ENCODE peak calls at places on chromosomes 12 and 14, in four cellular contexts. M, W, F and Y are unnamed samples.

GRCh38 chr12:102971227-102971626 is 13.8 kb downstream of the ASCL1 start:
- DNase-seq in M (no peak), W (no peak), F (no peak), Y (no peak)

GRCh38 chr12:9039397-9039977 is 50.1 kb downstream of the KLRG1 start:
- DNase-seq in M (peak; percentile 51), W (peak; percentile 18), F (peak; percentile 58), Y (no peak)

GRCh38 chr12:27164330-27165045 is 79.6 kb upstream of the STK38L start:
- DNase-seq in M (no peak), W (no peak), F (no peak), Y (no peak)

GRCh38 chr14:59189281-59189821 is 884 bp downstream of the DAAM1 start:
- DNase-seq in M (peak; percentile 38), W (no peak), F (peak; percentile 1), Y (no peak)

GRCh38 chr12:54683388-54683787 is 35.2 kb upstream of the DCD start:
- DNase-seq in M (no peak), W (no peak), F (no peak), Y (no peak)

GRCh38 chr14:23692416-23692815 is 56.3 kb downstream of the DHRS2 start:
- DNase-seq in M (no peak), W (no peak), F (no peak), Y (no peak)

GRCh38 chr14:75982724-75983358 is 1.0 kb upstream of the TGFB3 start:
- DNase-seq in M (peak; percentile 84), W (no peak), F (peak; percentile 35), Y (peak; percentile 58)

GRCh38 chr12:106299193-106299794 is 3.2 kb upstream of the TCP11L2 start:
- DNase-seq in M (no peak), W (no peak), F (no peak), Y (no peak)

GRCh38 chr12:92132282-92132681 is 13.4 kb downstream of the BTG1 start:
- DNase-seq in M (no peak), W (no peak), F (no peak), Y (no peak)

GRCh38 chr12:92133166-92133565 is 12.5 kb downstream of the BTG1 start:
- DNase-seq in M (no peak), W (no peak), F (no peak), Y (no peak)

GRCh38 chr12:92134638-92135274 is 10.9 kb downstream of the BTG1 start:
- DNase-seq in M (no peak), W (no peak), F (no peak), Y (no peak)

GRCh38 chr12:92136021-92136735 is 9.5 kb downstream of the BTG1 start:
- DNase-seq in M (peak; percentile 64), W (no peak), F (no peak), Y (no peak)

DNA sequence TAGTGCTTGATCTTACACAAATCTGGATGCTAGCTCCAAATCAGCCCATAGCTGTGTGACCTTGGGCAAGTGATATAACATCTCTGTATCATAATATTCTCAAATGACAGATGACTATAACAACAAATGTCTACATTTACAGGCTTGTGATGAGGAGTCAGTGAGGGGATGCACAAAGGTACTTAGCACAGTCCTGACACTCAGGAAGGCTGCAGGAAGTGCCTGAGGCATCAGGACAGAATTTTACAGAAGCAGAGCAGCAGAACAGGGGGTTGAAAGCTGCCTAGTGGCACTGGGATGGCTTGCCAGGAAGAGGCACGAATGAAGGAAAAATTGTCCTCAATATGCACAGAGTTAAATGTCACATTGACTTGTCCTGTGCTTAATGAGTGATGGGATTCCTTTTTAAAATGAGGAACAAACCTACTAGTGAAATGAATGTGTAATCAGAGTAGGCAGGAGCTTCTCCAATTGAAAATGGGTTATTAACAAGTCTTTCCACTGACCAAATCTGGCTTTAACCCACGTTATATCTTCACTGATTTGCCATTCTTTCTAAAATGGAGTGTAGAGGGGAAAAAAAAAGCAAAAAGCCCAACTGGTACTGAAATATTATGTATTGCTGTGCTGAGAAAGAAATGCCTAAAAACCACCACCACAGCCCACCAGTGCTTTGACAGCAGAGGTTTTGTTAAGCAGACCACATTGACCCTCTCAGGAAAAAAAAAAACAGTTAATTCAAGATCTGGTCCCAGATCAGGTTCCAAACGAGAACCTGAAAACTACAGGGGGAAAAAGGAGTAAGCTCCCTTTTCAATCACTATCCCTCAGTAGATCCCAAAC is 11.6 kb downstream of the BTG1 start:
- DNase-seq in M (no peak), W (no peak), F (no peak), Y (no peak)
- H3K4me1 ChIP-seq in M (peaks cover 90% of the 10 kb centered on the region), W (no peaks in the 10 kb centered on the region), F (peaks cover 78% of the 10 kb centered on the region), Y (no peaks in the 10 kb centered on the region)

GRCh38 chr14:53032161-53032803 is 81.4 kb upstream of the FERMT2 start:
- DNase-seq in M (peak; percentile 48), W (peak; percentile 40), F (peak; percentile 10), Y (no peak)

GRCh38 chr14:53032838-53033390 is 82.1 kb upstream of the FERMT2 start:
- DNase-seq in M (no peak), W (no peak), F (no peak), Y (no peak)

GRCh38 chr14:53035336-53035735 is 84.5 kb upstream of the FERMT2 start:
- DNase-seq in M (no peak), W (no peak), F (no peak), Y (no peak)

GRCh38 chr14:53034688-53035087 is 83.8 kb upstream of the FERMT2 start:
- DNase-seq in M (no peak), W (no peak), F (no peak), Y (no peak)

DNA sequence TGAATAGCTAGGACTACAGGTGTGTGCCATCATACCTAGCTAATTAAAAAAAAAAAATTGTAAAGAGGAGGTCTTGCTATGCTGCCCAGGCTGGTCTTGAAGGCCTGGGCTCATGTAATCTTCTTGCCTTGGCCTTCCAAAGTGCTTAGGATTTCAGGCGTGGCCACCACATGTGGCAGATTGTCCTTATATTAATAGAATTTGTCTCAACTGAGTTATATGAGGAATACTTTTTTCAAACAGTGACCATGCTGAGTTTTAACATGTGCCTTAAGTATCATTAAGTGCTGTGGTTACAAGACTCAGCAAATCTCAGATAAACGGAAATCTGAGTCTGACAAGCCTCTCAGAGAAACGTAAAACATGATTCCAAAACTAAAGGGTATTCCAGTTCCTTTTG is 83.2 kb upstream of the FERMT2 start:
- DNase-seq in M (no peak), W (no peak), F (no peak), Y (no peak)
- TF ChIP-seq POLR2A in M (no peak), W (no peak), F (no peak), Y (no peak)

GRCh38 chr12:93176166-93176565 is 201.6 kb upstream of the NUDT4 start:
- DNase-seq in M (no peak), W (no peak), F (no peak), Y (no peak)
- H3K4me3 ChIP-seq in M (no peak overlapping the region), W (no peak overlapping the region), F (no peak overlapping the region), Y (no peak overlapping the region)

DNA sequence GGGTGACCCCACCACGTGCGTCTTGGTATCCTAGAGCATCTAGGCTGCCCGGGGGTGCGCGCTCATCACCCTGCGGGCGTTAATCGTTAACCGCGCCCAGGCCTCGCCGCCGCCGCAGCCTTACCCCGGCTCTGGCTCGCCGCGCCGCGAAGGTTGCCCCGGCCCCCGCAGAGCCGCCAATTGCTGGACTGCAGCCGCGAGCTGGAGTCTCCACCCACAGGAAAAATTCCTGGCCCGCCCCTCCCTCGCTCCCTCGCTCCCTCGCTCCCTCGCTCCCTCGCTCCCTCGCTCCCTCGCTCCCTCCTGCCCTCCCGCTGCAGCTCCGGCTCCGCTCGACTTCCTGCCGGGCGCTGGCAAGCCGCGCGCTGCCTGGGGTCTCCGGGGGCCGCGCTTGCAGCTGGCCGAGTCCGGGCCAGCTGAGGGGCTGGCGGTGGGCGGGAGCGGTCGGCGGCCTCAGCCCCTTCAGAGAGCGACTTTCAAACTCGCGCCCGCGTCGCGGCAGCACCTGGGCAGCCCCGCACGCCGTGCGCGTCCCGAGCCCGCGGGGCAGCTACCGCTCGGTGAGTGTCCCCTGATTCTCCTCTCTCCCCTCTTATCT is at the start of gene PLEKHG3:
- DNase-seq in M (peak; percentile 89), W (no peak), F (peak; percentile 79), Y (peak; percentile 82)
- H3K4me1 ChIP-seq in M (peaks cover 61% of the 10 kb centered on the region), W (peaks cover 46% of the 10 kb centered on the region), F (peaks cover 58% of the 10 kb centered on the region), Y (peaks cover 6% of the 10 kb centered on the region)

DNA sequence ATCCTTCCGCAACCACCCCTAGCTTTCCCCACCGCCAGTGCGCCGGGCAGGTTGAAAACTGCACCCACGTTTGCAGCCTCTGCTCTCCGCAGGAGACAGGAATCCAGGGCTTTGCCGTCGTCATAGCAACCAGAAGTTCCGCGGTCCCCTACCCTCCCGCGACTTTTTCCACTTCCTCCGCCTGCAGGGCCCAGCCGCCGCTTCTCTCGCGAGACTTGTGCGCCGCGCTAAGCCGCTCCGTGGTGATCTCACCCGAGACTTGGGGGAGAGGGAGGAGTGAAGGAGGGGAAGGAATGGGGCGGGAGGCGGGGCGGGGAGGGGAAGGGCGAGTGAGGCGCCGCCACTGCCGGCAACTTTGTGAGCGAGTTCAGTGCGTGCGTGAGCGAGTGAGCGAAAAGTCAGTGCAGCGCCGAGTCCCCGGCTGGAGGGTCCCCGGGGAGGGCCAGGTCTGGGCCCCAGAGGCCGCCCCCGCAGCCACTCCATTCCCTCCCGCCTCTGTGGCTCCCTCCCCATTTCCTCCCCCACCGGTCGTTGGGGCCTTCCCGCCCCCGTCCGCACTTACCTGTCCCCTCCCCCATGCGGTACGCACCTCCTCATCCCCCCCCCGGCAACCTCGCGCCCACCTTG is 413.0 kb downstream of the PCNX1 start:
- DNase-seq in M (peak; percentile 98), W (peak; percentile 95), F (peak; percentile 98), Y (peak; percentile 96)
- TF ChIP-seq POLR2A in M (peak; percentile 96), W (peak; percentile 46), F (peak; percentile 85), Y (peak; percentile 92)

DNA sequence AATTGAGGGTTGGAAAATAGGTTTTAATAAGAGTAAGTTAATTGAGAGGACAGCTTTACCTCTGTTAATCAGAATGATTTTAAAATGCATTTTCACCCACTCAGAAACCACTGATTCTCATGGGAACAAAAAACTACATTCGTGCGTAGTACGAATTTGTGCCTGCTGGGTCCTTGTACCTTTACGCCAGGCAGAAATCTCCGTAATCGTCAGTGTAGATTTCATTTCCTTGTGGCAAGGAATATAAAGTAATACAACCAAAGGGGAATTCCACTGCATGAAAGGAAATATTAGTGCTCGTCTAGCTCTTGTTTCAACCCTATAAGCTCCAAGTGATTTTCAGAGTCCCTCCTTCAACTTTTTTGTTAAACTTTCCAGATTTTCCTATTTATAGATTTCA is 90.5 kb downstream of the ETV6 start:
- DNase-seq in M (no peak), W (no peak), F (no peak), Y (no peak)
- H3K4me3 ChIP-seq in M (no peak overlapping the region), W (no peak overlapping the region), F (no peak overlapping the region), Y (no peak overlapping the region)

GRCh38 chr12:96198970-96199369 is 4.8 kb downstream of the ELK3 start:
- DNase-seq in M (no peak), W (peak; percentile 87), F (peak; percentile 62), Y (no peak)

GRCh38 chr12:96196781-96197180 is 2.6 kb downstream of the ELK3 start:
- DNase-seq in M (no peak), W (no peak), F (peak; percentile 29), Y (no peak)

GRCh38 chr12:96201272-96202227 is 7.4 kb downstream of the ELK3 start:
- DNase-seq in M (no peak), W (no peak), F (no peak), Y (no peak)

GRCh38 chr12:96197503-96198272 is 3.5 kb downstream of the ELK3 start:
- DNase-seq in M (no peak), W (peak; percentile 82), F (peak; percentile 86), Y (no peak)

GRCh38 chr12:96199465-96199864 is 5.3 kb downstream of the ELK3 start:
- DNase-seq in M (no peak), W (no peak), F (no peak), Y (no peak)
- H3K4me1 ChIP-seq in M (peaks cover 3% of the 10 kb centered on the region), W (peaks cover 37% of the 10 kb centered on the region), F (peaks cover 38% of the 10 kb centered on the region), Y (peaks cover 8% of the 10 kb centered on the region)